ENCODE peak calls at places on chromosomes 11 and 22, in six cellular contexts. C, V, Y, G, W and P are unnamed samples.

GRCh38 chr11:118621071-118621815 is 13.8 kb downstream of the PHLDB1 start:
- DNase-seq in C (no peak), W (peak), V (no peak), G (peak), Y (peak), P (no peak)

GRCh38 chr11:112617089-112617407 is 344.2 kb upstream of the NCAM1 start:
- DNase-seq in V (no peak), W (no peak), Y (no peak), C (no peak), G (no peak), P (no peak)

GRCh38 chr22:36790648-36791047 is 14.7 kb upstream of the IFT27 start:
- DNase-seq in V (no peak), Y (no peak), G (no peak), C (no peak), W (no peak), P (no peak)

GRCh38 chr22:30252411-30253204 is 6.0 kb upstream of the LIF start:
- DNase-seq in V (no peak), W (no peak), Y (no peak), C (no peak), G (no peak), P (no peak)

GRCh38 chr11:83257638-83258229 is 28.4 kb downstream of the CCDC90B start:
- DNase-seq in G (no peak), W (no peak), C (no peak), Y (no peak), V (peak), P (no peak)

GRCh38 chr11:63508009-63508408 is 2.1 kb downstream of the LGALS12 start:
- DNase-seq in W (peak), G (peak), Y (peak), C (no peak), V (peak), P (no peak)

GRCh38 chr22:39364646-39365405 is 15.0 kb downstream of the SYNGR1 start:
- DNase-seq in Y (no peak), V (no peak), W (no peak), C (no peak), G (no peak), P (no peak)

GRCh38 chr22:46592390-46592872 is 27.8 kb upstream of the GRAMD4 start:
- DNase-seq in G (no peak), W (no peak), C (peak), Y (no peak), V (no peak), P (no peak)

GRCh38 chr11:105220175-105220574 is 80.6 kb upstream of the CARD18 start:
- DNase-seq in V (no peak), C (peak), Y (no peak), G (no peak), W (no peak), P (no peak)

GRCh38 chr11:130801287-130802146 is 114.8 kb downstream of the SNX19 start:
- DNase-seq in G (no peak), V (no peak), W (no peak), C (no peak), Y (no peak), P (no peak)

GRCh38 chr11:74466916-74467885 is at the start of gene KCNE3:
- DNase-seq in V (no peak), C (no peak), W (peak), Y (peak), G (peak), P (no peak)

GRCh38 chr22:38413085-38414008 is 41.7 kb downstream of the KCNJ4 start:
- DNase-seq in W (no peak), G (no peak), Y (peak), V (no peak), C (no peak), P (peak)

GRCh38 chr11:6658647-6659046 is 3.0 kb upstream of the DCHS1 start:
- DNase-seq in W (no peak), G (no peak), V (no peak), Y (no peak), C (no peak), P (no peak)

GRCh38 chr22:29733362-29734322 is 13.8 kb downstream of the CABP7 start:
- DNase-seq in C (no peak), W (no peak), G (no peak), V (no peak), Y (peak), P (no peak)

GRCh38 chr11:78562398-78562797 is 12.3 kb downstream of the NARS2 start:
- DNase-seq in V (no peak), C (no peak), W (no peak), Y (no peak), G (no peak), P (no peak)

GRCh38 chr11:127383026-127383425 is 382.5 kb upstream of the KIRREL3 start:
- DNase-seq in Y (no peak), G (no peak), C (no peak), V (no peak), W (no peak), P (no peak)

DNA sequence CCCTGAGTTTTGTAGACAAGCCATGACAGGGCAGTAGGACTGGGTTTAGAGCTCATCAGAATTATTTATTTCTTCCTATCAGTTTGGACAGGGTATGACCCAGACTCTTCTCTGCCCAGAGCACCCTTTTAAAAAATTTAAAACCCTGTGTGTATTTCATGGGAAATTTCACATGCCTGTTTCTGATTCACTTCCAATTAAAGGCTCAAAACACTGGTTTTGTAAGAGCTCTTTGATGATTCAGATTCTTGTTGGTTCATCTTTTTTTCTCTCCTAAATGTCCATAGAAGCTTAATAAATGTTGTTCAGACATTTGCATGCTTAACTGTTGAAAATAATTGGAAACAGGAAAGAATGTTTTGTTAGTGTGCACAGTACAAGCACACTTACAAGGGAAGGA is 13.8 kb downstream of the FLI1 start:
- DNase-seq in Y (no peak), W (no peak), C (no peak), G (no peak), V (no peak), P (no peak)
- TF ChIP-seq CTCF in Y (no peak), W (no peak), C (no peak), G (no peak), V (no peak), P (no peak)

GRCh38 chr11:98507208-98507607 is 513.5 kb upstream of the CNTN5 start:
- DNase-seq in Y (no peak), C (no peak), V (no peak), W (no peak), G (no peak), P (no peak)
- TF ChIP-seq CTCF in Y (no peak), C (no peak), V (no peak), W (no peak), G (no peak), P (no peak)

DNA sequence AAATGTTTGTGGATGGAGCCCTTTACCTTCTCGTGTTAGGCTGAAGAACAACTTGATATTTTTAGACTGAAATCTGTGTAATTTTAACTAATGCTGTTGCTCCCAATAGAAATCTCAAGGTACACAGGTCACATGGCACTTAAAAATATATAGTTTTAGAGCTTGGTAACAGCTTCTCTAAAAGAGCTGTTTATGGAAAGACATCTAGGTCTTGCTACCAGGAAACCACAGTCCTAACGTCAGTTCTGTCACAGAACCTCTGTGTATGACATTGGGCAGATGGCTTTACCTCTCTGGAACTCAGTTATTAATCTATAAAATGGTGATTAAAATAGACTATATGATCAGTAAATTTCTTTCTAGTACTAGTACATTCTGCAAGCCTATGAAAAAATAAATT is 35.4 kb downstream of the PAK1 start:
- DNase-seq in G (no peak), V (no peak), W (no peak), Y (no peak), C (no peak), P (no peak)
- TF ChIP-seq CTCF in G (no peak), V (no peak), W (no peak), Y (no peak), C (no peak), P (no peak)

GRCh38 chr11:66543263-66544107 is 2.4 kb downstream of the ZDHHC24 start:
- DNase-seq in C (no peak), Y (no peak), W (peak), G (no peak), V (no peak), P (no peak)
- TF ChIP-seq CTCF in C (peak), Y (no peak), W (peak), G (peak), V (no peak), P (peak)

DNA sequence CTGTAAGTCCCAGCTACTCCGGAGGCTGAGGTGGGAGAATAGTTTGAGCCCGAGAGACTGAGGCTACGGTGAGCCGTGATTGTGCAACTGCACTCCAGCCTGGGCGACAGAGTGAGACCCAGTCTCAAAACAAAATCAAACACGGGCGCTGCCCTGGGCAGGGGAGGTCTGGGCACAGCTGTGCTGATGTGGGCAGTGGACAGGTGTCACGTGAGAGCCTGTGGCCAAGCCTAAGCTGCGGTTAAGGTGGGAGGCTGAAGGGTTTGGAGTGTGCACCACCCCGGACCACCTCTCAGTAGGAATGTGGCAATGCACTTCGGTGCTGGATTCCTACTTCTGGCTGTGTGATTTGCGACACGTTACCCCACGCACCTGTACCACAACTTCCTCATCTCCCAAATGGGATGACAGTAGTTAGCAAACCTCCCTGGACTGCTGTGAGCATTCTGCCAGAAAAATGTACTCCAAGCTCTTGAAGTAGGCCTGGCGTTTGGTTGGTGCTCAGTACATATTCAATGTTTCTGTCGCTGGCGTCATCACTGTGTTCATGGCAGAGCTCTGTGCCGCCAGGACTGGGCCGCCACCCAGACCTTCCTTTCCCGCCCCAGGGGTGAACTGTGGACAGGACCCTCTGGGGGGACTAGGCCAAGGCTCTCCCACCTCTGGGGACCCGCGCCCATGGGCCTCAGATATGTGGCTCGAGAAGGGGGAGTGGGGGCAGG is 807 bp upstream of the ZNF74 start:
- DNase-seq in W (no peak), C (no peak), V (no peak), G (no peak), Y (no peak), P (no peak)
- TF ChIP-seq CTCF in W (no peak), C (no peak), V (no peak), G (no peak), Y (no peak), P (no peak)

GRCh38 chr11:69943066-69943465 is 123.8 kb upstream of the FGF3 start:
- DNase-seq in V (no peak), G (no peak), C (peak), W (no peak), Y (no peak), P (no peak)
- TF ChIP-seq CTCF in V (peak), G (no peak), C (no peak), W (peak), Y (no peak), P (no peak)